ENCODE peak calls at places on chromosomes 2 and 18, in five cellular contexts. F, Q, W, R and N are unnamed samples.

GRCh38 chr2:30686669-30687068 is 120.6 kb downstream of the CAPN13 start:
- DNase-seq in Q (no peak), R (no peak), W (no peak), F (peak; percentile 53), N (no peak)

GRCh38 chr2:201696151-201696659 is 2.2 kb downstream of the MPP4 start:
- DNase-seq in R (no peak), F (no peak), W (no peak), Q (peak; percentile 94), N (no peak)

GRCh38 chr2:240572141-240573031 is 4.1 kb downstream of the RNPEPL1 start:
- DNase-seq in Q (no peak), W (no peak), F (no peak), R (no peak), N (no peak)

GRCh38 chr2:97931118-97931850 is 64.5 kb downstream of the TMEM131 start:
- DNase-seq in F (no peak), W (no peak), R (no peak), Q (no peak), N (no peak)

GRCh38 chr2:10005461-10005860 is 37.9 kb upstream of the KLF11 start:
- DNase-seq in F (no peak), R (no peak), Q (no peak), W (no peak), N (no peak)

GRCh38 chr2:120673571-120674061 is 62.1 kb upstream of the GLI2 start:
- DNase-seq in Q (no peak), R (no peak), W (no peak), F (no peak), N (no peak)

GRCh38 chr2:233706720-233707119 is 6.0 kb upstream of the UGT1A5 start:
- DNase-seq in F (no peak), Q (peak; percentile 85), W (no peak), R (no peak), N (no peak)

GRCh38 chr2:119522561-119523110 is 1.6 kb downstream of the SCTR start:
- DNase-seq in Q (no peak), R (no peak), W (no peak), F (peak; percentile 14), N (no peak)

GRCh38 chr18:58242435-58242834 is 198.4 kb downstream of the NEDD4L start:
- DNase-seq in R (no peak), Q (no peak), W (no peak), F (no peak), N (no peak)

GRCh38 chr18:76487782-76488181 is 7.3 kb downstream of the ZNF516 start:
- DNase-seq in W (no peak), Q (peak; percentile 20), R (no peak), F (no peak), N (no peak)

GRCh38 chr18:79988925-79989361 is 580 bp upstream of the TXNL4A start:
- DNase-seq in R (no peak), W (peak; percentile 10), F (no peak), Q (peak; percentile 63), N (no peak)

GRCh38 chr2:85888020-85888744 is 608 bp downstream of the ST3GAL5 start:
- DNase-seq in W (peak; percentile 34), R (no peak), Q (no peak), F (no peak), N (no peak)

GRCh38 chr18:76951600-76952247 is 129.4 kb downstream of the ZNF236 start:
- DNase-seq in Q (no peak), W (no peak), R (no peak), F (no peak), N (no peak)

GRCh38 chr2:186229265-186229664 is 256.8 kb upstream of the ZC3H15 start:
- DNase-seq in F (no peak), Q (no peak), W (no peak), R (no peak), N (no peak)

GRCh38 chr2:8520791-8521344 is 161.0 kb upstream of the ID2 start:
- DNase-seq in R (no peak), W (no peak), Q (no peak), F (no peak), N (no peak)

GRCh38 chr2:200156140-200156858 is 150.2 kb upstream of the SPATS2L start:
- DNase-seq in W (no peak), F (no peak), R (no peak), Q (peak; percentile 84), N (no peak)

GRCh38 chr18:44626807-44627206 is 53.9 kb upstream of the SETBP1 start:
- DNase-seq in R (no peak), F (no peak), W (no peak), Q (peak; percentile 39), N (no peak)

GRCh38 chr2:240245706-240246105 is 105.2 kb upstream of the OTOS start:
- DNase-seq in F (no peak), Q (no peak), W (no peak), R (no peak), N (no peak)

GRCh38 chr2:206250041-206250897 is 24.2 kb upstream of the ZDBF2 start:
- DNase-seq in W (no peak), Q (no peak), R (peak; percentile 31), F (no peak), N (no peak)

GRCh38 chr2:228180126-228181097 is 1.1 kb downstream of the SPHKAP start:
- DNase-seq in W (no peak), R (no peak), F (no peak), Q (peak; percentile 63), N (peak; percentile 22)

GRCh38 chr2:240604291-240604938 is 17.9 kb downstream of the CAPN10 start:
- DNase-seq in F (no peak), Q (peak; percentile 62), W (no peak), R (peak; percentile 98), N (no peak)

GRCh38 chr2:238096311-238097011 is 3.7 kb upstream of the ESPNL start:
- DNase-seq in W (no peak), Q (no peak), F (peak; percentile 57), R (peak; percentile 33), N (no peak)

GRCh38 chr2:132883430-132883829 is 213.4 kb upstream of the LYPD1 start:
- DNase-seq in R (no peak), W (no peak), Q (no peak), F (no peak), N (no peak)

GRCh38 chr2:231110551-231110950 is 14.3 kb downstream of the HTR2B start:
- DNase-seq in Q (peak; percentile 75), R (no peak), F (no peak), W (no peak), N (no peak)

GRCh38 chr2:217653240-217653639 is 349.6 kb downstream of the TNS1 start:
- DNase-seq in F (no peak), R (no peak), Q (peak; percentile 98), W (no peak), N (no peak)

GRCh38 chr18:29874519-29875098 is 1167.9 kb downstream of the DSC3 start:
- DNase-seq in F (peak; percentile 10), Q (peak; percentile 44), R (no peak), W (no peak), N (peak; percentile 3)

GRCh38 chr2:98134138-98134537 is 47.2 kb downstream of the VWA3B start:
- DNase-seq in Q (no peak), W (peak; percentile 12), R (no peak), F (no peak), N (no peak)

GRCh38 chr18:58599106-58599505 is 29.8 kb downstream of the ALPK2 start:
- DNase-seq in Q (peak; percentile 58), W (no peak), R (peak; percentile 23), F (no peak), N (no peak)

GRCh38 chr2:105545731-105546622 is 147.1 kb upstream of the FHL2 start:
- DNase-seq in F (peak; percentile 25), R (peak; percentile 63), W (peak; percentile 57), Q (peak; percentile 68), N (no peak)

GRCh38 chr2:191183516-191183915 is 32.7 kb upstream of the STAT4 start:
- DNase-seq in F (no peak), W (no peak), Q (no peak), R (no peak), N (no peak)